ENCODE peak calls at places on chromosomes 2 and 18, in nine cellular contexts. O is NCI-H1930, B is hypothalamus, X is pons, A is HAP-1, W is ureter, Q is NCI-H2081 treated with DMSO at 0.1 percent for 48 hours, R is GM23248, S is GM19239. L is an unnamed sample.

GRCh38 chr2:81858998-81859397 is 1554.4 kb upstream of the LRRTM1 start:
- DNase-seq in W (no peak), A (no peak), Q (no peak), X (no peak), B (no peak), O (no peak), R (no peak), S (no peak), L (no peak)

GRCh38 chr2:174673876-174674275 is 76.3 kb upstream of the WIPF1 start:
- DNase-seq in W (no peak), A (no peak), B (no peak), R (peak; percentile 73), O (no peak), X (no peak), Q (no peak), S (no peak), L (no peak)

GRCh38 chr2:202185816-202186221 is 52.6 kb downstream of the SUMO1 start:
- DNase-seq in O (no peak), Q (no peak), W (no peak), A (peak; percentile 10), B (no peak), X (no peak), S (no peak), R (peak; percentile 54), L (no peak)

GRCh38 chr2:218859994-218860831 is 608 bp downstream of the WNT6 start:
- DNase-seq in X (no peak), B (no peak), Q (no peak), A (no peak), W (no peak), O (no peak), S (no peak), R (no peak), L (no peak)

GRCh38 chr18:13889661-13890060 is 25.7 kb downstream of the MC2R start:
- DNase-seq in R (peak; percentile 27), A (no peak), B (no peak), O (no peak), S (no peak), Q (no peak), W (no peak), X (no peak), L (no peak)

GRCh38 chr2:239460780-239461179 is 60.0 kb upstream of the HDAC4 start:
- DNase-seq in W (peak; percentile 4), A (no peak), X (no peak), O (no peak), Q (no peak), B (no peak), R (no peak), S (no peak), L (no peak)

GRCh38 chr2:117948585-117948984 is 65.3 kb downstream of the CCDC93 start:
- DNase-seq in Q (no peak), A (no peak), R (no peak), O (no peak), B (no peak), W (no peak), S (no peak), X (no peak), L (no peak)

GRCh38 chr2:168635065-168635577 is 167.3 kb upstream of the NOSTRIN start:
- DNase-seq in B (peak; percentile 12), W (peak; percentile 53), S (no peak), O (no peak), A (no peak), R (peak; percentile 11), X (peak; percentile 56), Q (no peak), L (no peak)

GRCh38 chr18:23565916-23566547 is 20.3 kb downstream of the NPC1 start:
- DNase-seq in B (no peak), A (no peak), O (no peak), Q (no peak), S (no peak), R (no peak), X (no peak), W (no peak), L (no peak)

GRCh38 chr2:43745457-43745856 is 28.4 kb upstream of the DYNC2LI1 start:
- DNase-seq in Q (no peak), S (no peak), A (no peak), W (no peak), R (peak; percentile 52), X (no peak), B (no peak), O (no peak), L (no peak)

GRCh38 chr2:232350804-232351685 is 27.5 kb upstream of the ALPP start:
- DNase-seq in A (no peak), X (no peak), B (no peak), W (no peak), O (no peak), S (no peak), R (no peak), Q (no peak), L (no peak)

GRCh38 chr18:56199580-56200320 is 438.6 kb downstream of the TXNL1 start:
- DNase-seq in W (no peak), X (no peak), B (no peak), A (no peak), S (no peak), O (no peak), Q (no peak), R (no peak), L (no peak)

GRCh38 chr2:236998758-236999157 is 86.9 kb upstream of the COPS8 start:
- DNase-seq in O (no peak), X (no peak), W (no peak), S (no peak), A (no peak), R (peak; percentile 21), B (no peak), Q (no peak), L (no peak)

GRCh38 chr18:23619388-23619873 is 33.1 kb upstream of the NPC1 start:
- DNase-seq in B (no peak), O (no peak), A (no peak), S (no peak), Q (no peak), X (no peak), R (peak; percentile 55), W (no peak), L (no peak)

GRCh38 chr2:233772583-233772982 is 5.5 kb upstream of the MROH2A start:
- DNase-seq in Q (no peak), S (no peak), B (no peak), O (no peak), X (no peak), W (no peak), A (no peak), R (no peak), L (no peak)

GRCh38 chr2:47126783-47127182 is 28.3 kb downstream of the STPG4 start:
- DNase-seq in A (no peak), O (no peak), R (no peak), Q (no peak), X (no peak), W (no peak), B (no peak), S (no peak), L (no peak)

GRCh38 chr18:47754311-47755101 is 176.0 kb downstream of the SMAD2 start:
- DNase-seq in W (no peak), R (peak; percentile 38), A (peak; percentile 13), O (peak; percentile 90), S (peak; percentile 40), Q (no peak), B (no peak), X (no peak), L (peak; percentile 71)

GRCh38 chr2:150095361-150095760 is 392.1 kb downstream of the RND3 start:
- DNase-seq in S (no peak), W (no peak), X (no peak), Q (no peak), B (no peak), O (no peak), R (peak; percentile 12), A (no peak), L (no peak)

GRCh38 chr18:67199993-67200617 is 316.4 kb downstream of the DSEL start:
- DNase-seq in O (peak; percentile 50), X (peak; percentile 86), A (peak; percentile 66), Q (peak; percentile 72), S (no peak), R (peak; percentile 60), W (no peak), B (no peak), L (no peak)

GRCh38 chr2:71631411-71631931 is 178.1 kb downstream of the DYSF start:
- DNase-seq in Q (no peak), X (no peak), B (no peak), A (no peak), W (no peak), O (no peak), S (no peak), R (peak; percentile 56), L (no peak)

GRCh38 chr18:79586436-79587297 is 92.9 kb upstream of the CTDP1 start:
- DNase-seq in O (no peak), A (no peak), B (no peak), R (no peak), Q (no peak), S (no peak), X (no peak), W (no peak), L (no peak)

GRCh38 chr2:72765997-72766609 is 59.7 kb downstream of the EXOC6B start:
- DNase-seq in B (no peak), R (peak; percentile 36), O (no peak), W (no peak), X (no peak), A (peak; percentile 44), Q (no peak), S (no peak), L (no peak)

GRCh38 chr18:60053747-60054304 is 154.0 kb downstream of the PMAIP1 start:
- DNase-seq in O (no peak), Q (no peak), R (peak; percentile 98), W (no peak), A (no peak), X (no peak), S (no peak), B (no peak), L (no peak)

GRCh38 chr18:76584414-76585310 is 89.6 kb upstream of the ZNF516 start:
- DNase-seq in Q (no peak), A (no peak), S (no peak), O (no peak), W (no peak), B (no peak), R (no peak), X (no peak), L (no peak)

GRCh38 chr2:71482055-71482454 is 28.7 kb downstream of the DYSF start:
- DNase-seq in Q (no peak), B (no peak), W (no peak), O (no peak), S (no peak), X (no peak), A (no peak), R (no peak), L (no peak)

GRCh38 chr2:32758232-32758631 is 130.4 kb downstream of the TTC27 start:
- DNase-seq in Q (no peak), B (no peak), W (no peak), O (no peak), R (no peak), A (no peak), S (no peak), X (no peak), L (no peak)

GRCh38 chr18:3604626-3605408 is 154.8 kb downstream of the TGIF1 start:
- DNase-seq in B (no peak), R (peak; percentile 94), Q (no peak), S (no peak), X (peak; percentile 77), A (peak; percentile 82), O (no peak), W (no peak), L (no peak)